ENCODE peak calls at places on chromosomes 5 and 9, in ten cellular contexts. Q, A, X, D, W, G, N, V, U and S are unnamed samples.

GRCh38 chr5:181233436-181234115 is 10.1 kb downstream of the RACK1 start:
- DNase-seq in G (no peak), U (no peak), V (no peak), A (no peak), N (no peak), D (no peak), W (no peak), X (peak), Q (no peak), S (no peak)

GRCh38 chr9:2837915-2838314 is 6.0 kb downstream of the PUM3 start:
- DNase-seq in X (no peak), N (no peak), W (no peak), A (peak), Q (no peak), G (no peak), D (no peak), U (no peak), V (no peak), S (no peak)

GRCh38 chr9:90517103-90517502 is 125.5 kb downstream of the DIRAS2 start:
- DNase-seq in A (no peak), X (no peak), G (no peak), W (peak), Q (no peak), D (no peak), N (no peak), V (no peak), U (no peak), S (no peak)

GRCh38 chr5:68151812-68152211 is 63.7 kb upstream of the PIK3R1 start:
- DNase-seq in U (no peak), A (no peak), V (no peak), X (no peak), G (no peak), W (no peak), Q (no peak), N (no peak), D (no peak), S (no peak)

GRCh38 chr5:17810734-17811133 is 176.5 kb downstream of the TAF11L14 start:
- DNase-seq in N (no peak), G (no peak), V (no peak), U (no peak), W (no peak), X (no peak), Q (no peak), A (no peak), D (no peak), S (no peak)

GRCh38 chr9:123416171-123416570 is 60.2 kb downstream of the CRB2 start:
- DNase-seq in G (no peak), A (no peak), V (no peak), Q (no peak), N (no peak), D (no peak), X (no peak), W (no peak), U (no peak), S (no peak)

GRCh38 chr5:126104951-126105350 is 318.3 kb upstream of the GRAMD2B start:
- DNase-seq in V (no peak), X (no peak), D (no peak), N (no peak), Q (no peak), U (no peak), W (no peak), G (peak), A (no peak), S (no peak)

GRCh38 chr9:89274838-89275237 is 36.2 kb upstream of the CKS2 start:
- DNase-seq in Q (peak), X (no peak), G (peak), V (no peak), W (no peak), D (no peak), N (no peak), U (no peak), A (peak), S (no peak)

GRCh38 chr5:36444582-36444999 is 142.9 kb upstream of the RANBP3L start:
- DNase-seq in A (peak), N (no peak), G (no peak), X (no peak), U (no peak), D (no peak), Q (no peak), W (no peak), V (no peak), S (no peak)

DNA sequence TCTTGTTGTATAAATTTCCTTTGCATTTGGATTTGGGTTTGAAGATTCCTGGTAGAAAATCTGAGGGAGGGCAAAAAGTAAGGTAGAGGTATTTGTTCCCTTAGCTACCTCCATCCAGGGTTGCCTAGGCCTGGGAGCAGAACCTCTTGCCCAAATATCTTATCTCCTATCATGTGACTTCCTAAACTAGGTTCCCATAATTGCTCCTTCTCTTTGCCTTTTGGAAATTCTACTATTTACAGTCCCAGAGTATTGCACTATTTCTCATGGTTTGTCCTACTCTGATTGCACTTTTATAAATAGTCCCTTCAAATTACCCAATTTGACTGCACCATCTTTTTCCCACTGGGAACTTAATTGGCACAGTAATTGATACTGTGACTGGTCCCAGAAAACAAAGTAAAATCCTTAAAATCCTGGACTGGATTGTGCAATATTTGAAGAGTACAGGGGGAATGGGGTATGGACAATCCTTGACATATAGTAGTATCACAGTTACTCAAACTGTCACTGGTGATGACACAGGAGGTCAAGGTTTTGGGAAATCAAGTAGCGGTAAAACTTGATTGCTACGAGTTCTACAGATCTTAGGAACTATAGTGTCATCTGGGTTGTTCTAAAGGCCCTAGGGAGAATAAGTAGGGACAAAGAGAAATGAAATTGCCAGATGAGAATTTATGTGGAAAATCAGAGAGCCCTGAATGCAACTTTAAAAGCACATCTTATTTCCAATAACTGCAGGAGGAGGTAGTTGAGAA is 31.5 kb upstream of the TMED7 start:
- DNase-seq in G (peak), D (no peak), Q (no peak), N (no peak), W (no peak), U (no peak), V (no peak), A (no peak), X (no peak), S (no peak)
- H3K4me3 ChIP-seq in G (no peak), D (no peak), Q (no peak), N (no peak), W (no peak), U (no peak), V (no peak), A (no peak), X (no peak), S (no peak)

GRCh38 chr9:130782883-130783537 is 52.0 kb upstream of the ABL1 start:
- DNase-seq in W (no peak), Q (no peak), U (no peak), D (no peak), A (peak), N (no peak), V (no peak), G (no peak), X (no peak), S (no peak)

GRCh38 chr9:130789747-130790672 is 45.0 kb upstream of the ABL1 start:
- DNase-seq in D (no peak), X (no peak), G (no peak), V (no peak), W (no peak), U (no peak), Q (no peak), N (no peak), A (no peak), S (no peak)

GRCh38 chr9:130785053-130785452 is 50.0 kb upstream of the ABL1 start:
- DNase-seq in U (no peak), N (no peak), D (no peak), G (no peak), W (peak), X (no peak), Q (no peak), V (no peak), A (no peak), S (no peak)

GRCh38 chr9:130785940-130786500 is 49.0 kb upstream of the ABL1 start:
- DNase-seq in V (no peak), A (no peak), X (no peak), D (no peak), N (no peak), U (no peak), G (no peak), W (no peak), Q (no peak), S (no peak)

DNA sequence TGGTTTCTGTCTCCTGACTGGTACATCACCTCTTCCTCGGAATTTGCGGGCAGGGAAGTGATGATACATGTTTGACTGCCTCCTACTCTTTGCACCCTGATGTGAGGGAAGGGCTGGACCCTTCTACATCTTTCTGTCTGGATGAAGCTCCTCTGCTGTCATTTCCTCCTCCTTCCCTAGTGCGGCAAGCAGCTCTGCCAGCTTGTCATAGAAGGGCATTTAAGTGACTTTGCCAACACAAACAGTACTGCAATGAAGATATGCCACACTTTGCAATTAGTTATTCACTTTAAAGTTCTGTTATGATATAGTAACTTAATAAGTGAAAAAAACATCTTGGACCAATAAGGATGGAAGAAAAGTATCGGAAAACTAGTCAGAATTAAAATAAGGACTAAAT is 48.5 kb upstream of the ABL1 start:
- DNase-seq in V (no peak), G (no peak), X (no peak), W (no peak), U (no peak), N (no peak), D (no peak), A (no peak), Q (no peak), S (no peak)
- TF ChIP-seq CTCF in V (no peak), G (no peak), X (no peak), W (no peak), U (no peak), N (no peak), D (no peak), A (no peak), Q (no peak), S (no peak)

GRCh38 chr9:129258823-129259301 is 80.8 kb upstream of the IER5L start:
- DNase-seq in D (peak), N (no peak), G (peak), X (no peak), A (no peak), U (peak), Q (no peak), W (no peak), V (no peak), S (no peak)
- H3K4me3 ChIP-seq in D (no peak), N (no peak), G (peak), X (no peak), A (peak), U (peak), Q (peak), W (no peak), V (peak), S (peak)

GRCh38 chr5:29715167-29715566 is 1478.3 kb upstream of the CDH6 start:
- DNase-seq in Q (no peak), V (no peak), X (no peak), G (no peak), A (no peak), U (no peak), D (no peak), W (no peak), N (no peak), S (no peak)

DNA sequence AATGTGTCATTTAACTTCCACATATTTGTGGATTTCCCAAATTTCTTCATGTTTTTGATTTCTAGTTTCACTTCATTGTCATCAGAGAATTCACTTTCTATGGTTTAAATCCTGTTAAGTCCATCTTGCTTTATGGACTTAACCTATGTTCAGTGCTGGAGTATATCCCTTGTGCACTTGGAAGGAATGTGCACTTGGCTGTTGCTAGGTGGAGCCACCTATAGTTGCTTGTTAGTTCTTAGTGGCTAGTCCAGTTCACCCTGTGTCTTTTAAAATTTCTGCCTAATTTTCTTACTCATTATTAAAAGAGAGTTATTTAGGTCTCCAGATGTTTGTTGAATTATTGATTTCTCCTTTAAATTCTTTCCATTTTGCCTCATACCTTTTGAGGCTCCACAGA is 1472.5 kb upstream of the CDH6 start:
- DNase-seq in N (no peak), D (no peak), U (no peak), X (no peak), G (no peak), Q (no peak), A (no peak), W (peak), V (no peak), S (no peak)
- TF ChIP-seq CTCF in N (no peak), D (no peak), U (no peak), X (no peak), G (no peak), Q (no peak), A (no peak), W (no peak), V (no peak), S (peak)

GRCh38 chr9:133683494-133684460 is 47.6 kb downstream of the DBH start:
- DNase-seq in W (peak), G (no peak), D (peak), A (no peak), U (peak), V (no peak), Q (no peak), X (no peak), N (no peak), S (no peak)
- H3K4me3 ChIP-seq in W (no peak), G (no peak), D (no peak), A (no peak), U (no peak), V (no peak), Q (no peak), X (no peak), N (no peak), S (no peak)